ENCODE peak calls at places on chromosomes 5 and 9, in four cellular contexts. Z is uterus; U is CD8-positive, alpha-beta T cell; G is ovary. X is an unnamed sample. For H3K4me1, the result is how much of the 10 kb centered on the place peaks cover.

GRCh38 chr5:51958473-51958872 is 575.2 kb downstream of the ISL1 start:
- DNase-seq in Z (no peak), U (no peak), G (no peak), X (no peak)

GRCh38 chr5:137320056-137321045 is 178.8 kb downstream of the SPOCK1 start:
- DNase-seq in Z (peak), U (no peak), G (no peak), X (no peak)

GRCh38 chr9:134172198-134173126 is 8.1 kb upstream of the RNU6ATAC start:
- DNase-seq in Z (no peak), U (no peak), G (peak), X (no peak)

GRCh38 chr9:98888794-98889495 is 54.8 kb upstream of the COL15A1 start:
- DNase-seq in Z (no peak), U (no peak), G (no peak), X (no peak)

GRCh38 chr9:137500666-137501397 is 41.7 kb upstream of the NSMF start:
- DNase-seq in Z (no peak), U (no peak), G (no peak), X (no peak)

GRCh38 chr9:79254900-79255651 is 316.7 kb upstream of the TLE4 start:
- DNase-seq in Z (no peak), U (no peak), G (no peak), X (no peak)

GRCh38 chr5:64958757-64959391 is 190.1 kb downstream of the CWC27 start:
- DNase-seq in Z (no peak), U (no peak), G (no peak), X (no peak)

GRCh38 chr9:91420471-91421021 is 3.1 kb downstream of the NFIL3 start:
- DNase-seq in Z (no peak), U (no peak), G (no peak), X (no peak)

GRCh38 chr9:113580954-113581311 is 117.4 kb downstream of the RGS3 start:
- DNase-seq in Z (no peak), U (no peak), G (no peak), X (no peak)

GRCh38 chr9:117265253-117265652 is 149.6 kb downstream of the ASTN2 start:
- DNase-seq in Z (no peak), U (no peak), G (no peak), X (no peak)

GRCh38 chr9:3261484-3261883 is 264.3 kb downstream of the RFX3 start:
- DNase-seq in Z (no peak), U (no peak), G (no peak), X (no peak)

GRCh38 chr5:110371725-110372041 is 354.8 kb downstream of the TMEM232 start:
- DNase-seq in Z (no peak), U (no peak), G (no peak), X (no peak)

GRCh38 chr5:15450473-15450872 is 49.5 kb upstream of the FBXL7 start:
- DNase-seq in Z (no peak), U (no peak), G (no peak), X (no peak)

GRCh38 chr5:14869286-14870164 is 2.1 kb downstream of the ANKH start:
- DNase-seq in Z (no peak), U (no peak), G (no peak), X (no peak)

GRCh38 chr5:64166201-64166959 is 737 bp downstream of the RNF180 start:
- DNase-seq in Z (no peak), U (no peak), G (peak), X (peak)

GRCh38 chr5:71830626-71831539 is 111.8 kb downstream of the CARTPT start:
- DNase-seq in Z (peak), U (no peak), G (peak), X (peak)

GRCh38 chr5:177469750-177470525 is 3.5 kb downstream of the DBN1 start:
- DNase-seq in Z (no peak), U (no peak), G (no peak), X (no peak)

GRCh38 chr9:97768731-97769130 is 71.6 kb upstream of the XPA start:
- DNase-seq in Z (no peak), U (no peak), G (no peak), X (no peak)

GRCh38 chr5:16791036-16791705 is 144.9 kb downstream of the MYO10 start:
- DNase-seq in Z (no peak), U (no peak), G (no peak), X (no peak)

GRCh38 chr5:99807346-99807745 is 727.8 kb upstream of the FAM174A start:
- DNase-seq in Z (no peak), U (no peak), G (no peak), X (no peak)

GRCh38 chr5:76681287-76681686 is 34.6 kb upstream of the F2R start:
- DNase-seq in Z (no peak), U (no peak), G (no peak), X (no peak)

GRCh38 chr9:102974530-102974929 is 20.6 kb upstream of the CYLC2 start:
- DNase-seq in Z (no peak), U (no peak), G (no peak), X (no peak)

GRCh38 chr5:154059583-154059982 is 20.8 kb downstream of the MFAP3 start:
- DNase-seq in Z (no peak), U (no peak), G (no peak), X (no peak)

GRCh38 chr9:95910023-95910706 is 34.7 kb downstream of the ERCC6L2 start:
- DNase-seq in Z (no peak), U (no peak), G (no peak), X (no peak)

GRCh38 chr5:54514841-54515432 is 2.6 kb upstream of the SNX18 start:
- DNase-seq in Z (no peak), U (no peak), G (no peak), X (no peak)

GRCh38 chr5:116600876-116601275 is 26.3 kb upstream of the SEMA6A start:
- DNase-seq in Z (no peak), U (no peak), G (no peak), X (no peak)

GRCh38 chr5:50958852-50959457 is 292.5 kb downstream of the PARP8 start:
- DNase-seq in Z (no peak), U (no peak), G (no peak), X (no peak)

GRCh38 chr9:135209852-135210251 is 122.4 kb downstream of the OLFM1 start:
- DNase-seq in Z (no peak), U (no peak), G (no peak), X (no peak)

GRCh38 chr9:134366223-134367031 is 40.2 kb downstream of the RXRA start:
- DNase-seq in Z (peak), U (no peak), G (peak), X (peak)

GRCh38 chr5:62948294-62948693 is 369.7 kb downstream of the LRRC70 start:
- DNase-seq in Z (no peak), U (no peak), G (no peak), X (no peak)

GRCh38 chr9:16426716-16427115 is 443.8 kb downstream of the BNC2 start:
- DNase-seq in Z (no peak), U (no peak), G (no peak), X (no peak)

GRCh38 chr9:131179561-131180219 is 54.3 kb downstream of the NUP214 start:
- DNase-seq in Z (no peak), U (no peak), G (no peak), X (no peak)

GRCh38 chr9:95343725-95344287 is 26.3 kb upstream of the FANCC start:
- DNase-seq in Z (no peak), U (no peak), G (no peak), X (no peak)

GRCh38 chr9:88985616-88986015 is 5.7 kb upstream of the S1PR3 start:
- DNase-seq in Z (no peak), U (no peak), G (no peak), X (no peak)

GRCh38 chr9:123434619-123435240 is 78.7 kb downstream of the CRB2 start:
- DNase-seq in Z (no peak), U (no peak), G (no peak), X (no peak)

GRCh38 chr5:89053547-89053946 is 170.6 kb upstream of the MEF2C start:
- DNase-seq in Z (no peak), U (no peak), G (no peak), X (no peak)

GRCh38 chr9:130893250-130894101 is 3.1 kb downstream of the QRFP start:
- DNase-seq in Z (no peak), U (no peak), G (peak), X (no peak)

GRCh38 chr9:76321185-76321828 is 72.9 kb downstream of the RFK start:
- DNase-seq in Z (no peak), U (no peak), G (no peak), X (no peak)

GRCh38 chr9:37424686-37425297 is 2.3 kb downstream of the GRHPR start:
- DNase-seq in Z (no peak), U (no peak), G (no peak), X (no peak)

DNA sequence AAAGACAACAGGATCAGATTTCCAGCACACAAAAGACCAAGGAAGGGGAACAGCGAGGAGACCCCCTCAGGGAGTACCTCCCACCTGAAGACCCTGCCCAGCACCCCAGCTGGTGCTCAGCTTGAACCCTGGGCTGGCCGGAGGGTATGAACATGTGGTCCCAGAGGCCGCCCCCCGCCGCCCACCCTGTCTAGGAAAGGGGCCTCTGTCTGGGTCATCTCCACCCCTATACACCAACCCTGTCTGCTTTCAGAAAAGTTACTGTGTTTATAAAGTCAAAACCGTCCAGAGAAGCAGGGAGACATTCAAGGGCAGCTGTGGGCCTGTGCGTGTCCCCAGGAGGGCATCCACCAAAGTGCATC is 72.2 kb downstream of the ADAMTS2 start:
- DNase-seq in Z (no peak), U (no peak), G (no peak), X (no peak)
- H3K4me1 ChIP-seq in Z (half or more), U (under half), G (half or more), X (half or more)

GRCh38 chr5:36215910-36216309 is 25.8 kb downstream of the NADK2 start:
- DNase-seq in Z (no peak), U (no peak), G (no peak), X (no peak)

GRCh38 chr5:36217992-36218391 is 23.7 kb downstream of the NADK2 start:
- DNase-seq in Z (no peak), U (no peak), G (no peak), X (no peak)

GRCh38 chr5:36209664-36210063 is 32.1 kb downstream of the NADK2 start:
- DNase-seq in Z (no peak), U (no peak), G (no peak), X (no peak)

GRCh38 chr5:36217591-36217990 is 24.1 kb downstream of the NADK2 start:
- DNase-seq in Z (no peak), U (no peak), G (no peak), X (no peak)

GRCh38 chr5:36214434-36214833 is 27.3 kb downstream of the NADK2 start:
- DNase-seq in Z (no peak), U (no peak), G (no peak), X (no peak)
- H3K4me1 ChIP-seq in Z (under half), U (under half), G (under half), X (under half)

GRCh38 chr5:149747141-149747832 is 17.2 kb downstream of the PPARGC1B start:
- DNase-seq in Z (no peak), U (no peak), G (no peak), X (no peak)

GRCh38 chr5:149748471-149749094 is 18.5 kb downstream of the PPARGC1B start:
- DNase-seq in Z (no peak), U (no peak), G (no peak), X (no peak)

GRCh38 chr5:149745944-149746326 is 15.8 kb downstream of the PPARGC1B start:
- DNase-seq in Z (no peak), U (no peak), G (no peak), X (no peak)

GRCh38 chr5:149749481-149750365 is 19.6 kb downstream of the PPARGC1B start:
- DNase-seq in Z (no peak), U (no peak), G (no peak), X (no peak)

DNA sequence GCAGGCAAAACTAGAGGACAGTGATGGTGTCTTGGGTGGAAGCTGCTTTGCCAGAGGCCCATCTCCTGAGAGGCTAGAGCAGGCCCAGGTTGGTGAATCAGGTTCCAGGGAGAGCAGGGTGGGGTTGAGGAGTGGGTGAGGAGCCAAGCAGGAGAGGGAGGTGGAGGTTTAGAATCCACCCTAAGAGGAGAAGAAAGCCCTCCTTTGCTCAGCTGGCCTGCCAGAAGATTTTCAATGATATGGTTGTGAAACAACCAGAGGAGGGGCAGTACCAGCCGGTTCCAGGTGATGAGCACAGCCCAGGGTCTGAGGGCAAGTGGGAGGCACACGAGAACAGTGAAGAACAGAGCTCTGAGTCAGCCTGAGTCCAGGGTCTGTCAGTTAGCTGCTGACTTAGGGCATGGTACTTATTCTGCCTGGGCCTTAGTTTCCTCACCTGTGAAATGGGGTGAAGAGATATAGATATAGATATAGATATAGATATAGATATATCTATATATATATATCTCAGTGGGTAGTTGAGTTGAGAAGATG is 17.8 kb downstream of the PPARGC1B start:
- DNase-seq in Z (no peak), U (no peak), G (no peak), X (no peak)
- H3K4me1 ChIP-seq in Z (under half), U (under half), G (under half), X (under half)

DNA sequence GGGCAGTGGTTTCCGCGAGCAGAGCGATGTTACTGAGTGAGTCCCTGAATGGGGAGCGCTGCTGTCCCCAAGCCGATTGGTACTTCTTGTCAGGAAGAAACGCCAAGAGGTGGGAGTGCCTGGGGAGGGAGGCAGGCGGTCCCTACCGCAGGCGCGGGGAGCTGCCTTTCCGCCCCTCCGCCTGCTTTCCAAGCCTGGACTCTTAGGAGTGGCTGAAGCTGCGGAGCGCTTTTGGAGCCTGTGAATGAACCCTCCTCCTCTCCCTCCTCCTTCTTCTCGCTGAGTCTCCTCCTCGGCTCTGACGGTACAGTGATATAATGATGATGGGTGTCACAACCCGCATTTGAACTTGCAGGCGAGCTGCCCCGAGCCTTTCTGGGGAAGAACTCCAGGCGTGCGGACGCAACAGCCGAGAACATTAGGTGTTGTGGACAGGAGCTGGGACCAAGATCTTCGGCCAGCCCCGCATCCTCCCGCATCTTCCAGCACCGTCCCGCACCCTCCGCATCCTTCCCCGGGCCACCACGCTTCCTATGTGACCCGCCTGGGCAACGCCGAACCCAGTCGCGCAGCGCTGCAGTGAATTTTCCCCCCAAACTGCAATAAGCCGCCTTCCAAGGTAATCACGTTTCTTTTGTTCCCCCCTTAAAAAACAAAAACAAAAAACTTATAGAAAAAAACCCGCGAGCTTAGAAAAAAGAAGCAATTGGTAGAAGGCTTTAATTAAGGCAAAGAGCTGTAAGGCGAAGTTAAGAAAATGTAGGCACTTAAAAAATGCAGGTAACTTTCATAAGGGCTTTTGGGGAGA is at the start of gene VCAN:
- DNase-seq in Z (peak), U (no peak), G (no peak), X (peak)
- H3K4me1 ChIP-seq in Z (under half), U (under half), G (under half), X (under half)

GRCh38 chr5:149445739-149446369 is 66.8 kb upstream of the IL17B start:
- DNase-seq in Z (peak), U (no peak), G (peak), X (no peak)
- H3K4me1 ChIP-seq in Z (under half), U (under half), G (under half), X (under half)

DNA sequence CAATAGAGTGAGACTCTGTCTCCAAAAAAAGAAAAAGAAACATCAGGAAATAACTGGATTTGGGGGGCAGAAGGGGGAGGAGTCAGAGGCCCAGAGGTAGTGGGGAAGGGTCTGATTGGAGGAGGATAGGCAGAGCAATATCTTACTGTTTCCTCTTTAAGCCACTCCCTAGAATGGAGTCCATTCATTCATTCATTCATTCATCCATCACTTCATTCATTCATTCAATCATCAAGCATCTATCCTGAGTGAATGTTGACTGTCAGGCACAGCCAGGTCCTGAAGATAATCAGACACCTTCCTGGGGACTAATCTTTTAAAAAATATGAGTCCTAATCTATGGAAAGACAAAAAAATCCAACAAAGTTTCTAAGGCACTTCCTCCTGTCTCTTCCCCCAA is 12.9 kb downstream of the IER5L start:
- DNase-seq in Z (no peak), U (no peak), G (no peak), X (no peak)
- H3K4me1 ChIP-seq in Z (under half), U (under half), G (under half), X (under half)

X was measured in tibial artery.